ENCODE peak calls at places on chromosomes 7 and 10, in four cellular contexts. Y is neural progenitor cell, U is heart right ventricle, C is A549. H is an unnamed sample.

GRCh38 chr10:48511855-48512191 is 93.0 kb downstream of the ARHGAP22 start:
- DNase-seq in Y (no peak), U (no peak), C (no peak), H (no peak)

GRCh38 chr7:95758187-95758586 is 14.2 kb upstream of the DYNC1I1 start:
- DNase-seq in Y (peak; percentile 39), U (no peak), C (no peak), H (no peak)

GRCh38 chr7:13639416-13639815 is 350.1 kb downstream of the ETV1 start:
- DNase-seq in Y (no peak), U (no peak), C (no peak), H (no peak)

GRCh38 chr10:11446133-11446532 is 165.3 kb downstream of the USP6NL start:
- DNase-seq in Y (no peak), U (no peak), C (no peak), H (no peak)

GRCh38 chr7:139078399-139078798 is 31.1 kb downstream of the ZC3HAV1 start:
- DNase-seq in Y (no peak), U (no peak), C (no peak), H (no peak)

GRCh38 chr7:38321515-38321944 is 48.1 kb upstream of the TARP start:
- DNase-seq in Y (no peak), U (no peak), C (no peak), H (no peak)

GRCh38 chr10:87837445-87837844 is 19.4 kb upstream of the ATAD1 start:
- DNase-seq in Y (no peak), U (no peak), C (no peak), H (no peak)

GRCh38 chr7:107029061-107029763 is 15.3 kb upstream of the PRKAR2B start:
- DNase-seq in Y (no peak), U (no peak), C (no peak), H (no peak)

GRCh38 chr7:66731986-66732385 is 8.5 kb upstream of the RABGEF1 start:
- DNase-seq in Y (no peak), U (no peak), C (no peak), H (no peak)

GRCh38 chr10:31921031-31921430 is 7.6 kb downstream of the ARHGAP12 start:
- DNase-seq in Y (no peak), U (no peak), C (no peak), H (no peak)

GRCh38 chr7:6276911-6277408 is 4.5 kb upstream of the CYTH3 start:
- DNase-seq in Y (no peak), U (no peak), C (no peak), H (no peak)

GRCh38 chr10:100723769-100724530 is 21.4 kb upstream of the PAX2 start:
- DNase-seq in Y (peak; percentile 62), U (no peak), C (no peak), H (no peak)

GRCh38 chr10:42111661-42112330 is 526.6 kb downstream of the ZNF33B start:
- DNase-seq in Y (no peak), U (no peak), C (no peak), H (no peak)

GRCh38 chr10:43401627-43402026 is 7.4 kb downstream of the HNRNPF start:
- DNase-seq in Y (peak; percentile 79), U (no peak), C (no peak), H (no peak)
- H3K4me1 ChIP-seq in Y (peaks cover 50% of the 10 kb centered on the region), U (peaks cover 7% of the 10 kb centered on the region), C (peaks cover 85% of the 10 kb centered on the region), H (peaks cover 95% of the 10 kb centered on the region)

GRCh38 chr7:112431803-112432202 is 18.5 kb upstream of the IFRD1 start:
- DNase-seq in Y (no peak), U (no peak), C (no peak), H (no peak)

GRCh38 chr7:112433289-112433688 is 17.0 kb upstream of the IFRD1 start:
- DNase-seq in Y (no peak), U (no peak), C (no peak), H (no peak)

GRCh38 chr7:112442210-112442609 is 8.1 kb upstream of the IFRD1 start:
- DNase-seq in Y (no peak), U (no peak), C (no peak), H (no peak)

GRCh38 chr7:112439476-112439875 is 10.8 kb upstream of the IFRD1 start:
- DNase-seq in Y (no peak), U (no peak), C (no peak), H (no peak)

DNA sequence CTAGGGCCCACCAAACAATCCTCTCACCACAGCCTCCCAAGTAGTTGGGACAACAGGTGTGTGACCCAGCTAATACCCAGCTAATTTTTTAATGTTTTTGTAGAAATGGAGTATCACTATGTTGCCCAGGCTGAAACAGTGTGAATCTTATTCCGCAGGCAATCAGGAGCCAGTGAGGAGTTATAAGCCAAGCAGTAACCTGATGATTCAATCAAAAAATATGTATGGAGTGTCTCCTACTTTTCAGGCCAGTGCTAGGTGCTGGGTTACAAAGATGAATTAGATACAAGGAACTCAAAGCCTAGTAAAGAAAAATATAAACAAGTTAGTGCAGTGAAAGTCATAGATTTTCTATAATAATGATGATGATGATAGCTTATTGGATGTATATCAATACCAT is 13.2 kb upstream of the IFRD1 start:
- DNase-seq in Y (no peak), U (no peak), C (peak; percentile 21), H (no peak)
- H3K9me3 ChIP-seq in Y (no peaks in the 10 kb centered on the region), U (no peaks in the 10 kb centered on the region), C (no peaks in the 10 kb centered on the region), H (no peaks in the 10 kb centered on the region)

GRCh38 chr10:132207536-132208488 is 21.1 kb downstream of the DPYSL4 start:
- DNase-seq in Y (no peak), U (no peak), C (no peak), H (no peak)
- H3K4me1 ChIP-seq in Y (no peaks in the 10 kb centered on the region), U (no peaks in the 10 kb centered on the region), C (no peaks in the 10 kb centered on the region), H (peaks cover 22% of the 10 kb centered on the region)

GRCh38 chr10:12609435-12609834 is 260.1 kb downstream of the CAMK1D start:
- DNase-seq in Y (no peak), U (no peak), C (no peak), H (no peak)
- H3K9me3 ChIP-seq in Y (no peaks in the 10 kb centered on the region), U (no peaks in the 10 kb centered on the region), C (no peaks in the 10 kb centered on the region), H (no peaks in the 10 kb centered on the region)

GRCh38 chr10:79176949-79177602 is 108.3 kb downstream of the ZMIZ1 start:
- DNase-seq in Y (no peak), U (peak; percentile 77), C (no peak), H (peak; percentile 50)
- H3K4me1 ChIP-seq in Y (peaks cover 51% of the 10 kb centered on the region), U (peaks cover 66% of the 10 kb centered on the region), C (peaks cover 96% of the 10 kb centered on the region), H (peaks cover 98% of the 10 kb centered on the region)